ENCODE peak calls at places on chromosomes 16 and 17, in seven cellular contexts. One of them, this sample, is unnamed.

GRCh38 chr17:43563262-43564079 is 17.3 kb upstream of the ETV4 start:
- DNase-seq in HCT116: no peak
- DNase-seq in HepG2: no peak
- DNase-seq in SK-N-SH: no peak
- DNase-seq in GM12878: no peak
- DNase-seq in H1: no peak
- DNase-seq in K562: no peak
- DNase-seq in this sample: no peak

GRCh38 chr17:80852476-80853015 is 139.1 kb upstream of the CHMP6 start:
- DNase-seq in HCT116: no peak
- DNase-seq in HepG2: no peak
- DNase-seq in SK-N-SH: no peak
- DNase-seq in GM12878: no peak
- DNase-seq in H1: no peak
- DNase-seq in K562: no peak
- DNase-seq in this sample: no peak

GRCh38 chr17:43912635-43913304 is 5.4 kb upstream of the MPP2 start:
- DNase-seq in HCT116: no peak
- DNase-seq in HepG2: no peak
- DNase-seq in SK-N-SH: no peak
- DNase-seq in GM12878: no peak
- DNase-seq in H1: no peak
- DNase-seq in K562: no peak
- DNase-seq in this sample: no peak

GRCh38 chr17:43226393-43226792 is 2.0 kb downstream of the CCDC200 start:
- DNase-seq in HCT116: no peak
- DNase-seq in HepG2: no peak
- DNase-seq in SK-N-SH: no peak
- DNase-seq in GM12878: no peak
- DNase-seq in H1: no peak
- DNase-seq in K562: no peak
- DNase-seq in this sample: no peak

GRCh38 chr16:78957328-78958100 is 643.0 kb downstream of the MAF start:
- DNase-seq in HCT116: no peak
- DNase-seq in HepG2: no peak
- DNase-seq in SK-N-SH: no peak
- DNase-seq in GM12878: no peak
- DNase-seq in H1: no peak
- DNase-seq in K562: no peak
- DNase-seq in this sample: peak

GRCh38 chr16:88533381-88533831 is 36.8 kb upstream of the ZC3H18 start:
- DNase-seq in HCT116: no peak
- DNase-seq in HepG2: no peak
- DNase-seq in SK-N-SH: no peak
- DNase-seq in GM12878: no peak
- DNase-seq in H1: no peak
- DNase-seq in K562: no peak
- DNase-seq in this sample: no peak

GRCh38 chr17:46193246-46193625 is at the start of gene KANSL1:
- DNase-seq in HCT116: peak
- DNase-seq in HepG2: peak
- DNase-seq in SK-N-SH: peak
- DNase-seq in GM12878: no peak
- DNase-seq in H1: peak
- DNase-seq in K562: peak
- DNase-seq in this sample: peak

GRCh38 chr16:15976929-15977637 is 27.7 kb downstream of the ABCC1 start:
- DNase-seq in HCT116: no peak
- DNase-seq in HepG2: no peak
- DNase-seq in SK-N-SH: no peak
- DNase-seq in GM12878: no peak
- DNase-seq in H1: no peak
- DNase-seq in K562: no peak
- DNase-seq in this sample: no peak

GRCh38 chr17:2237521-2237921 is 66.1 kb downstream of the SMG6 start:
- DNase-seq in HCT116: no peak
- DNase-seq in HepG2: no peak
- DNase-seq in SK-N-SH: no peak
- DNase-seq in GM12878: no peak
- DNase-seq in H1: no peak
- DNase-seq in K562: no peak
- DNase-seq in this sample: no peak

GRCh38 chr16:86877835-86878234 is 299.5 kb downstream of the FOXL1 start:
- DNase-seq in HCT116: no peak
- DNase-seq in HepG2: no peak
- DNase-seq in SK-N-SH: no peak
- DNase-seq in GM12878: no peak
- DNase-seq in H1: no peak
- DNase-seq in K562: no peak
- DNase-seq in this sample: no peak

GRCh38 chr17:2704031-2704889 is 7.3 kb downstream of the CLUH start:
- DNase-seq in HCT116: no peak
- DNase-seq in HepG2: no peak
- DNase-seq in SK-N-SH: peak
- DNase-seq in GM12878: no peak
- DNase-seq in H1: no peak
- DNase-seq in K562: no peak
- DNase-seq in this sample: no peak

GRCh38 chr16:15509593-15510520 is 75.5 kb downstream of the BMERB1 start:
- DNase-seq in HCT116: no peak
- DNase-seq in HepG2: no peak
- DNase-seq in SK-N-SH: peak
- DNase-seq in GM12878: no peak
- DNase-seq in H1: peak
- DNase-seq in K562: no peak
- DNase-seq in this sample: no peak

GRCh38 chr17:45700171-45701090 is 83.7 kb upstream of the CRHR1 start:
- DNase-seq in HCT116: no peak
- DNase-seq in HepG2: no peak
- DNase-seq in SK-N-SH: no peak
- DNase-seq in GM12878: no peak
- DNase-seq in H1: no peak
- DNase-seq in K562: no peak
- DNase-seq in this sample: no peak

GRCh38 chr16:70746708-70747424 is 54.1 kb downstream of the VAC14 start:
- DNase-seq in HCT116: peak
- DNase-seq in HepG2: peak
- DNase-seq in SK-N-SH: no peak
- DNase-seq in GM12878: no peak
- DNase-seq in H1: no peak
- DNase-seq in K562: peak
- DNase-seq in this sample: peak

GRCh38 chr16:69852815-69853214 is 90.7 kb downstream of the WWP2 start:
- DNase-seq in HCT116: no peak
- DNase-seq in HepG2: no peak
- DNase-seq in SK-N-SH: no peak
- DNase-seq in GM12878: no peak
- DNase-seq in H1: no peak
- DNase-seq in K562: no peak
- DNase-seq in this sample: no peak

GRCh38 chr16:2019500-2019899 is at the start of gene NPW:
- DNase-seq in HCT116: no peak
- DNase-seq in HepG2: no peak
- DNase-seq in SK-N-SH: peak
- DNase-seq in GM12878: no peak
- DNase-seq in H1: no peak
- DNase-seq in K562: peak
- DNase-seq in this sample: no peak

GRCh38 chr16:17497648-17498047 is 26.9 kb upstream of the XYLT1 start:
- DNase-seq in HCT116: no peak
- DNase-seq in HepG2: no peak
- DNase-seq in SK-N-SH: no peak
- DNase-seq in GM12878: no peak
- DNase-seq in H1: no peak
- DNase-seq in K562: no peak
- DNase-seq in this sample: no peak

DNA sequence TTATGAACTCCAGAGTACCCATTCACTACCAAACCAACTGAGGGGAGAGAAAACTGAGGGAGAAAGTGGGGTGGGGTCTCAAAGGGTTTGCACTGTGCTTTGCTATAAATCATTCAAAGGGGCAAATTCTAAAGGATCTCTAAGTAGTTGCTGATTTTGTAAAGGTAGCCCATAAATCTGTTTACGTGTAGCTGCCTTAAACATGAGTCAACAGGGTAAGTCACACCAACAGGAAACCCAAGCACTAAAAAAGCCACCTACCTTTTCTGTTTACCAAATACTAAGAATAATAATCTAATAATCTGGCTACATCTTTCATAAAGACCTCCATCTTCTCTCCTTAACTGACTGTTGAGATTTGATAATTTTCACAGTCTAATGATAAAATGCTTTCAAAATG is 8.4 kb upstream of the HSBP1 start:
- DNase-seq in HCT116: no peak
- DNase-seq in HepG2: no peak
- DNase-seq in SK-N-SH: no peak
- DNase-seq in GM12878: no peak
- DNase-seq in H1: no peak
- DNase-seq in K562: no peak
- DNase-seq in this sample: no peak
- TF ChIP-seq JUND in HCT116: no peak
- TF ChIP-seq JUND in HepG2: no peak
- TF ChIP-seq JUND in SK-N-SH: no peak
- TF ChIP-seq JUND in GM12878: no peak
- TF ChIP-seq JUND in H1: no peak
- TF ChIP-seq JUND in K562: no peak
- TF ChIP-seq JUND in this sample: no peak

GRCh38 chr16:75244844-75245758 is 6.3 kb downstream of the BCAR1 start:
- DNase-seq in HCT116: no peak
- DNase-seq in HepG2: peak
- DNase-seq in SK-N-SH: peak
- DNase-seq in GM12878: no peak
- DNase-seq in H1: peak
- DNase-seq in K562: no peak
- DNase-seq in this sample: no peak
- TF ChIP-seq JUND in HCT116: no peak
- TF ChIP-seq JUND in HepG2: peak
- TF ChIP-seq JUND in SK-N-SH: peak
- TF ChIP-seq JUND in GM12878: no peak
- TF ChIP-seq JUND in H1: peak
- TF ChIP-seq JUND in K562: peak
- TF ChIP-seq JUND in this sample: no peak

GRCh38 chr16:74315059-74315458 is 18.4 kb downstream of the PSMD7 start:
- DNase-seq in HCT116: no peak
- DNase-seq in HepG2: no peak
- DNase-seq in SK-N-SH: no peak
- DNase-seq in GM12878: no peak
- DNase-seq in H1: no peak
- DNase-seq in K562: no peak
- DNase-seq in this sample: no peak

GRCh38 chr16:74305978-74306784 is 9.6 kb downstream of the PSMD7 start:
- DNase-seq in HCT116: no peak
- DNase-seq in HepG2: no peak
- DNase-seq in SK-N-SH: no peak
- DNase-seq in GM12878: no peak
- DNase-seq in H1: no peak
- DNase-seq in K562: no peak
- DNase-seq in this sample: no peak

GRCh38 chr16:74305286-74305685 is 8.7 kb downstream of the PSMD7 start:
- DNase-seq in HCT116: no peak
- DNase-seq in HepG2: no peak
- DNase-seq in SK-N-SH: no peak
- DNase-seq in GM12878: no peak
- DNase-seq in H1: no peak
- DNase-seq in K562: no peak
- DNase-seq in this sample: no peak

GRCh38 chr16:74307383-74307782 is 10.8 kb downstream of the PSMD7 start:
- DNase-seq in HCT116: no peak
- DNase-seq in HepG2: no peak
- DNase-seq in SK-N-SH: no peak
- DNase-seq in GM12878: no peak
- DNase-seq in H1: no peak
- DNase-seq in K562: no peak
- DNase-seq in this sample: no peak

GRCh38 chr16:74309789-74310781 is 13.5 kb downstream of the PSMD7 start:
- DNase-seq in HCT116: peak
- DNase-seq in HepG2: peak
- DNase-seq in SK-N-SH: peak
- DNase-seq in GM12878: no peak
- DNase-seq in H1: no peak
- DNase-seq in K562: peak
- DNase-seq in this sample: peak
- TF ChIP-seq JUND in HCT116: no peak
- TF ChIP-seq JUND in HepG2: no peak
- TF ChIP-seq JUND in SK-N-SH: no peak
- TF ChIP-seq JUND in GM12878: no peak
- TF ChIP-seq JUND in H1: no peak
- TF ChIP-seq JUND in K562: no peak
- TF ChIP-seq JUND in this sample: no peak

GRCh38 chr17:47808036-47808829 is 13.4 kb downstream of the OSBPL7 start:
- DNase-seq in HCT116: no peak
- DNase-seq in HepG2: no peak
- DNase-seq in SK-N-SH: peak
- DNase-seq in GM12878: no peak
- DNase-seq in H1: no peak
- DNase-seq in K562: no peak
- DNase-seq in this sample: no peak

GRCh38 chr17:47807421-47807820 is 14.2 kb downstream of the OSBPL7 start:
- DNase-seq in HCT116: no peak
- DNase-seq in HepG2: no peak
- DNase-seq in SK-N-SH: peak
- DNase-seq in GM12878: no peak
- DNase-seq in H1: no peak
- DNase-seq in K562: no peak
- DNase-seq in this sample: no peak

GRCh38 chr17:47810200-47810821 is 11.3 kb downstream of the OSBPL7 start:
- DNase-seq in HCT116: peak
- DNase-seq in HepG2: peak
- DNase-seq in SK-N-SH: no peak
- DNase-seq in GM12878: no peak
- DNase-seq in H1: no peak
- DNase-seq in K562: peak
- DNase-seq in this sample: no peak

GRCh38 chr17:47806913-47807255 is 14.7 kb downstream of the OSBPL7 start:
- DNase-seq in HCT116: no peak
- DNase-seq in HepG2: no peak
- DNase-seq in SK-N-SH: no peak
- DNase-seq in GM12878: no peak
- DNase-seq in H1: no peak
- DNase-seq in K562: no peak
- DNase-seq in this sample: no peak

DNA sequence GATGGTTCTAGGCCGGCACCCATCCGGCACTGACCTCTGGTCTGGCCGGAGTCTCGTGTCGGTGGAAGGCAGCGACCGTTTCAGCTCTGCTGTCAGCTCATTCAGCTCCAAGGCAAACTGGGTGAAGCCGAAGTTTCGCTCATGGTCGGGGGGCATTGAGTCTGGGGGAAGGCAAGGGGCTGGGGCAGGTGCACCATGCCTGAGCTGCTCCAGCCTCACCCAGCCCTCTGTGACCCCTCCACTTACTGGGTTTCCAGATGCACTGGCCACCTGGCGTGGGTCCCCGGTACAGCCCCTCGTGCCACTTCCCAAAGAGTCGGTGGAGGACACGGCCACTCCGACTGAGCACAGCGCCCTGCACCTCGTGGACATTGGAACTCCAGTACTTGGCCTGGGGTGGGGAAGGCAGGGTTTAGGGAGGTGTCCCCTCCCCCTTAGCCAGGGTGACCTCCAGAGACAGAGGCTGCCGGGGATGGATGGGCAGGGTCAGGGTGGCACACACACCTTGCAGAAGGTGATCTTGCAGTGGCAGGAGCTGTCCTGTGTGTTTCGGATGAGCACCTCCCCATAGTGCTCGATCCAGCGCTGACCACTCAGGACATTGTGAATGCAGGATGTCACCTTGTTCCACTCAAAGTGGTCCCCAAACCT is 12.6 kb downstream of the OSBPL7 start:
- DNase-seq in HCT116: no peak
- DNase-seq in HepG2: no peak
- DNase-seq in SK-N-SH: no peak
- DNase-seq in GM12878: no peak
- DNase-seq in H1: no peak
- DNase-seq in K562: no peak
- DNase-seq in this sample: no peak
- TF ChIP-seq JUND in HCT116: no peak
- TF ChIP-seq JUND in HepG2: no peak
- TF ChIP-seq JUND in SK-N-SH: no peak
- TF ChIP-seq JUND in GM12878: no peak
- TF ChIP-seq JUND in H1: no peak
- TF ChIP-seq JUND in K562: no peak
- TF ChIP-seq JUND in this sample: no peak